ENCODE peak calls at places on chromosomes 16 and 17, in six cellular contexts. K is activated CD8-positive, alpha-beta T cell treated with anti-CD3 and anti-CD28 coated beads, Interleukin-2, amount 10 ng/mL, durations not matched to agents 7 days and 5 days; R is SHP77; D is NCI-H1105 treated with DMSO at 0.1 percent for 48 hours; L is fibroblast of mammary gland; V is frontal cortex. A is an unnamed sample.

GRCh38 chr17:64202683-64203430 is 60.2 kb downstream of the TEX2 start:
- DNase-seq in K (no peak), R (no peak), D (no peak), L (peak), V (peak), A (peak)

GRCh38 chr17:63848834-63849689 is 6.6 kb upstream of the SMARCD2 start:
- DNase-seq in K (peak), R (no peak), D (no peak), L (peak), V (peak), A (peak)

GRCh38 chr17:300881-301280 is 51.7 kb downstream of the RPH3AL start:
- DNase-seq in K (no peak), R (no peak), D (no peak), L (no peak), V (no peak), A (no peak)

GRCh38 chr16:73732681-73733080 is 563.9 kb upstream of the PSMD7 start:
- DNase-seq in K (no peak), R (no peak), D (no peak), L (no peak), V (no peak), A (no peak)

GRCh38 chr17:42457107-42457787 is 1.4 kb upstream of the ATP6V0A1 start:
- DNase-seq in K (no peak), R (no peak), D (no peak), L (no peak), V (no peak), A (no peak)

GRCh38 chr17:18270046-18270850 is 9.8 kb downstream of the MIEF2 start:
- DNase-seq in K (no peak), R (no peak), D (no peak), L (no peak), V (no peak), A (no peak)

GRCh38 chr16:48434653-48435318 is 49.6 kb upstream of the SIAH1 start:
- DNase-seq in K (no peak), R (no peak), D (no peak), L (peak), V (no peak), A (no peak)

GRCh38 chr17:83064021-83064731 is 15.2 kb upstream of the METRNL start:
- DNase-seq in K (no peak), R (no peak), D (no peak), L (no peak), V (no peak), A (no peak)

GRCh38 chr17:83071966-83072562 is 7.3 kb upstream of the METRNL start:
- DNase-seq in K (no peak), R (no peak), D (no peak), L (no peak), V (no peak), A (no peak)

GRCh38 chr16:1150511-1150982 is 2.4 kb upstream of the CACNA1H start:
- DNase-seq in K (peak), R (peak), D (no peak), L (peak), V (no peak), A (peak)

GRCh38 chr17:2776589-2777241 is 19.5 kb upstream of the RAP1GAP2 start:
- DNase-seq in K (no peak), R (peak), D (peak), L (no peak), V (no peak), A (no peak)

A was measured in AG08395.